ENCODE peak calls at places on chromosomes 5 and 9, in five cellular contexts. Y is smooth muscle cell of the brain vasculature; H is choroid plexus epithelial cell; W is stimulated activated CD4-positive, alpha-beta T cell treated with anti-CD3 and anti-CD28 coated beads, TNF-alpha, amount 100 ng/mL, for 24 hours; O is GOT3. Z is an unnamed sample.
A peak's percentile ranks its signal among the peaks of the same experiment; 100 is the strongest.

GRCh38 chr5:181151146-181151545 is 3.8 kb downstream of the OR2V2 start:
- DNase-seq in O (no peak), Y (no peak), W (no peak), H (no peak), Z (no peak)

GRCh38 chr5:33781286-33781685 is 110.5 kb downstream of the ADAMTS12 start:
- DNase-seq in W (no peak), O (no peak), H (peak; percentile 82), Y (peak; percentile 43), Z (no peak)

GRCh38 chr5:139903805-139904565 is 108.4 kb downstream of the PSD2 start:
- DNase-seq in H (no peak), Y (no peak), O (no peak), W (no peak), Z (peak; percentile 17)

GRCh38 chr5:169763437-169764301 is 126.6 kb downstream of the DOCK2 start:
- DNase-seq in Y (no peak), W (no peak), O (no peak), H (no peak), Z (peak; percentile 17)

GRCh38 chr5:148957591-148958202 is 105.2 kb downstream of the SH3TC2 start:
- DNase-seq in O (no peak), Y (no peak), W (peak; percentile 8), H (peak; percentile 55), Z (peak; percentile 9)

GRCh38 chr9:100554935-100555401 is 22.9 kb upstream of the CAVIN4 start:
- DNase-seq in O (no peak), H (peak; percentile 62), Y (no peak), W (no peak), Z (no peak)

GRCh38 chr9:82882133-82882532 is 180.8 kb downstream of the RASEF start:
- DNase-seq in H (no peak), W (no peak), Y (no peak), O (no peak), Z (no peak)

GRCh38 chr9:13397661-13398060 is 118.2 kb upstream of the MPDZ start:
- DNase-seq in H (no peak), Y (no peak), W (no peak), O (no peak), Z (no peak)

GRCh38 chr5:56840597-56840996 is 25.2 kb downstream of the MAP3K1 start:
- DNase-seq in W (no peak), Y (no peak), O (no peak), H (no peak), Z (no peak)

GRCh38 chr5:163649522-163649921 is 144.1 kb downstream of the MAT2B start:
- DNase-seq in Y (peak; percentile 24), H (peak; percentile 94), O (no peak), W (no peak), Z (no peak)

GRCh38 chr9:123267481-123268239 is 726 bp downstream of the STRBP start:
- DNase-seq in W (no peak), Y (no peak), H (no peak), O (no peak), Z (no peak)

Z was measured in GM18507.